ENCODE peak calls at places on chromosomes 4 and X, in six cellular contexts. L is heart left ventricle, J is frontal cortex, F is anterior cingulate cortex, I is NCI-H748 treated with DMSO at 0.1 percent for 48 hours, D is pancreas. S is an unnamed sample.

GRCh38 chr4:2836391-2836859 is 7.2 kb upstream of the ADD1 start:
- DNase-seq in L (peak), J (no peak), F (no peak), I (no peak), D (peak), S (no peak)

GRCh38 chr4:139902328-139903217 is 237.0 kb downstream of the MGST2 start:
- DNase-seq in L (no peak), J (no peak), F (no peak), I (no peak), D (no peak), S (no peak)

GRCh38 chr4:152045781-152046571 is 285.2 kb upstream of the GATB start:
- DNase-seq in L (no peak), J (no peak), F (no peak), I (no peak), D (peak), S (no peak)

GRCh38 chrX:39725928-39726619 is 371.7 kb downstream of the BCOR start:
- DNase-seq in L (no peak), J (no peak), F (no peak), I (no peak), D (no peak), S (no peak)

GRCh38 chrX:113741744-113742143 is 842.1 kb upstream of the HTR2C start:
- DNase-seq in L (no peak), J (no peak), F (no peak), I (peak), D (no peak), S (no peak)

GRCh38 chr4:71202703-71203102 is 136.1 kb upstream of the SLC4A4 start:
- DNase-seq in L (no peak), J (no peak), F (no peak), I (no peak), D (no peak), S (no peak)

GRCh38 chr4:1626151-1626550 is 58.0 kb downstream of the FAM53A start:
- DNase-seq in L (no peak), J (no peak), F (no peak), I (no peak), D (no peak), S (no peak)

GRCh38 chr4:6288871-6289270 is 19.2 kb downstream of the WFS1 start:
- DNase-seq in L (no peak), J (no peak), F (no peak), I (no peak), D (no peak), S (no peak)

GRCh38 chrX:46860536-46860935 is 23.7 kb downstream of the RP2 start:
- DNase-seq in L (no peak), J (no peak), F (no peak), I (peak), D (no peak), S (no peak)

GRCh38 chrX:118637997-118638396 is 89.4 kb upstream of the IL13RA1 start:
- DNase-seq in L (no peak), J (no peak), F (no peak), I (peak), D (no peak), S (no peak)

GRCh38 chr4:108628411-108628810 is 8.0 kb downstream of the RPL34 start:
- DNase-seq in L (no peak), J (no peak), F (no peak), I (no peak), D (no peak), S (no peak)

GRCh38 chr4:158280856-158281255 is 70.6 kb downstream of the TMEM144 start:
- DNase-seq in L (no peak), J (no peak), F (no peak), I (no peak), D (no peak), S (no peak)

GRCh38 chr4:165700855-165701254 is 172.2 kb upstream of the TLL1 start:
- DNase-seq in L (no peak), J (no peak), F (no peak), I (no peak), D (no peak), S (no peak)

GRCh38 chrX:10615931-10616780 is 4.2 kb downstream of the MID1 start:
- DNase-seq in L (peak), J (peak), F (peak), I (peak), D (peak), S (peak)

GRCh38 chr4:119942806-119943205 is 123.8 kb downstream of the MAD2L1 start:
- DNase-seq in L (no peak), J (no peak), F (no peak), I (no peak), D (no peak), S (no peak)

GRCh38 chrX:151641564-151641963 is 53.7 kb upstream of the PRRG3 start:
- DNase-seq in L (no peak), J (no peak), F (no peak), I (no peak), D (no peak), S (no peak)

GRCh38 chr4:150302553-150302952 is 224.3 kb downstream of the DCLK2 start:
- DNase-seq in L (no peak), J (no peak), F (no peak), I (no peak), D (no peak), S (no peak)

GRCh38 chr4:177596991-177597390 is 154.8 kb upstream of the AGA start:
- DNase-seq in L (no peak), J (no peak), F (no peak), I (no peak), D (no peak), S (no peak)

GRCh38 chr4:179634862-179635261 is 2192.6 kb upstream of the AGA start:
- DNase-seq in L (no peak), J (no peak), F (no peak), I (no peak), D (no peak), S (no peak)

GRCh38 chr4:141711211-141711610 is 74.8 kb downstream of the IL15 start:
- DNase-seq in L (no peak), J (no peak), F (no peak), I (no peak), D (no peak), S (no peak)

GRCh38 chr4:153212755-153213154 is 8.5 kb downstream of the TRIM2 start:
- DNase-seq in L (no peak), J (no peak), F (no peak), I (no peak), D (no peak), S (no peak)

GRCh38 chrX:53082773-53083616 is 828 bp downstream of the TSPYL2 start:
- DNase-seq in L (no peak), J (no peak), F (no peak), I (no peak), D (no peak), S (no peak)

GRCh38 chr4:106344324-106344970 is 24.1 kb downstream of the GIMD1 start:
- DNase-seq in L (no peak), J (no peak), F (no peak), I (no peak), D (no peak), S (no peak)

GRCh38 chr4:89579776-89580175 is 257.2 kb downstream of the SNCA start:
- DNase-seq in L (no peak), J (no peak), F (no peak), I (no peak), D (no peak), S (no peak)

GRCh38 chr4:4794421-4794820 is 65.0 kb upstream of the MSX1 start:
- DNase-seq in L (no peak), J (no peak), F (no peak), I (no peak), D (no peak), S (no peak)

GRCh38 chrX:57134702-57135101 is 2.5 kb downstream of the SPIN2A start:
- DNase-seq in L (no peak), J (no peak), F (no peak), I (no peak), D (no peak), S (no peak)

GRCh38 chrX:9878141-9878875 is 88.8 kb upstream of the CLDN34 start:
- DNase-seq in L (no peak), J (no peak), F (no peak), I (no peak), D (no peak), S (no peak)

GRCh38 chr4:104592894-104593470 is 98.3 kb upstream of the CXXC4 start:
- DNase-seq in L (no peak), J (no peak), F (no peak), I (peak), D (no peak), S (no peak)

GRCh38 chr4:173135241-173135847 is 33.3 kb upstream of the GALNT7 start:
- DNase-seq in L (no peak), J (no peak), F (no peak), I (no peak), D (no peak), S (no peak)

GRCh38 chrX:121333942-121334341 is 286.5 kb downstream of the GLUD2 start:
- DNase-seq in L (no peak), J (no peak), F (no peak), I (peak), D (no peak), S (no peak)

GRCh38 chr4:17094209-17094608 is 195.8 kb upstream of the LDB2 start:
- DNase-seq in L (no peak), J (no peak), F (no peak), I (no peak), D (no peak), S (no peak)

GRCh38 chr4:102789317-102789717 is 28.5 kb upstream of the MANBA start:
- DNase-seq in L (no peak), J (no peak), F (no peak), I (no peak), D (no peak), S (no peak)

GRCh38 chr4:114146947-114147618 is 167.6 kb upstream of the ARSJ start:
- DNase-seq in L (no peak), J (no peak), F (no peak), I (no peak), D (no peak), S (no peak)

GRCh38 chrX:119502727-119503483 is 34.7 kb downstream of the SLC25A5 start:
- DNase-seq in L (no peak), J (no peak), F (no peak), I (peak), D (peak), S (no peak)

GRCh38 chr4:104017213-104017612 is 297.4 kb upstream of the TACR3 start:
- DNase-seq in L (no peak), J (no peak), F (no peak), I (no peak), D (no peak), S (peak)

GRCh38 chr4:121950680-121951569 is 935 bp downstream of the TRPC3 start:
- DNase-seq in L (peak), J (peak), F (no peak), I (no peak), D (no peak), S (no peak)

GRCh38 chr4:110005461-110006056 is 92.9 kb downstream of the EGF start:
- DNase-seq in L (no peak), J (peak), F (no peak), I (peak), D (no peak), S (peak)

S was measured in putamen.